ENCODE peak calls at places on chromosomes 4 and X, in seven cellular contexts. Y, F, S, I, K, Q and X are unnamed samples.

GRCh38 chr4:53113433-53114215 is 251.5 kb downstream of the RASL11B start:
- DNase-seq in S (peak; percentile 66), Y (no peak), K (no peak), F (no peak), Q (no peak), I (no peak), X (no peak)

GRCh38 chrX:119240356-119240755 is 4.3 kb downstream of the PGRMC1 start:
- DNase-seq in Q (peak; percentile 53), I (no peak), K (no peak), Y (no peak), S (peak; percentile 89), F (no peak), X (peak; percentile 84)

GRCh38 chr4:163332526-163333405 is at the start of gene NPY1R:
- DNase-seq in K (peak; percentile 36), Y (peak; percentile 62), Q (peak; percentile 82), F (peak; percentile 67), I (peak; percentile 73), S (peak; percentile 77), X (peak; percentile 78)

GRCh38 chrX:39953879-39954278 is 143.9 kb downstream of the BCOR start:
- DNase-seq in K (peak; percentile 8), I (no peak), F (peak; percentile 86), S (no peak), Q (peak; percentile 77), Y (peak; percentile 88), X (no peak)

GRCh38 chr4:123088521-123088920 is 166.1 kb upstream of the NUDT6 start:
- DNase-seq in F (no peak), Y (no peak), Q (no peak), I (no peak), K (no peak), S (no peak), X (no peak)

GRCh38 chrX:110133735-110134370 is 130.9 kb downstream of the TMEM164 start:
- DNase-seq in F (no peak), I (no peak), Y (no peak), S (no peak), Q (no peak), K (no peak), X (no peak)

GRCh38 chrX:80810365-80810978 is 795 bp upstream of the BRWD3 start:
- DNase-seq in Q (no peak), I (no peak), Y (no peak), S (peak; percentile 0), F (no peak), K (no peak), X (peak; percentile 2)

GRCh38 chr4:154982187-154983047 is 201.3 kb downstream of the RBM46 start:
- DNase-seq in Y (no peak), Q (peak; percentile 40), I (peak; percentile 73), S (peak; percentile 31), F (peak; percentile 62), K (peak; percentile 6), X (no peak)

GRCh38 chrX:47059142-47059874 is 18.9 kb upstream of the RGN start:
- DNase-seq in S (no peak), K (no peak), F (no peak), Q (no peak), Y (no peak), I (no peak), X (no peak)

GRCh38 chr4:151766691-151767090 is 5.9 kb upstream of the GATB start:
- DNase-seq in F (no peak), S (no peak), I (no peak), Y (no peak), K (no peak), Q (no peak), X (no peak)

GRCh38 chr4:68372588-68372987 is 22.7 kb upstream of the YTHDC1 start:
- DNase-seq in I (no peak), S (peak; percentile 53), Q (no peak), K (no peak), Y (no peak), F (no peak), X (peak; percentile 15)

GRCh38 chr4:147456706-147457105 is 24.2 kb upstream of the EDNRA start:
- DNase-seq in Q (no peak), S (no peak), F (no peak), K (no peak), I (no peak), Y (no peak), X (no peak)

GRCh38 chr4:147830987-147831386 is 99.1 kb downstream of the ARHGAP10 start:
- DNase-seq in Y (no peak), K (no peak), S (peak; percentile 62), Q (peak; percentile 68), F (no peak), I (no peak), X (peak; percentile 63)

GRCh38 chr4:48375651-48376291 is 34.4 kb downstream of the SLAIN2 start:
- DNase-seq in F (no peak), I (no peak), Y (peak; percentile 64), K (peak; percentile 74), S (peak; percentile 57), Q (peak; percentile 91), X (peak; percentile 79)

GRCh38 chr4:102759835-102760644 is 728 bp downstream of the MANBA start:
- DNase-seq in I (peak; percentile 7), S (peak; percentile 45), Q (peak; percentile 67), K (no peak), F (no peak), Y (no peak), X (peak; percentile 50)

GRCh38 chr4:144556636-144557035 is 89.3 kb upstream of the HHIP start:
- DNase-seq in Q (no peak), K (no peak), F (no peak), Y (no peak), S (no peak), I (no peak), X (no peak)

GRCh38 chr4:144562019-144562740 is 83.8 kb upstream of the HHIP start:
- DNase-seq in F (peak; percentile 42), I (peak; percentile 4), S (no peak), K (no peak), Q (no peak), Y (no peak), X (no peak)

DNA sequence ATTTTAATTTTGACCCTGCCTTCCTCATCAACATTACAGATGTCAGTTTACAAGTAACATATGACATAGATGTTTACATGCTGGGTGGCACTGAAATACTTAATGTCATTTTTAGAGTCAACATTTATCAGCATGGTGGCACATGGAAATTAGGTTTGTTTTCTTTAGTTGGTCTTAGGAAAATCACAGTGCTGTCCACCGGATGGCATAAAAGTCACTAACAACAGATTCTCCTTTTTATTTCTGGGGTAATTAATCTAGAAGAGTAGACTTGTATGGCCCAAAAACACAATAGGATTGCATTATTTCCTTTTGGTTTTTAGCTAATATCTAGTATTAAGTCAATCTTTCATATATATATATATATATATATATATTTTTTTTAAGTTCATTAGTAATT is 88.6 kb upstream of the HHIP start:
- DNase-seq in S (no peak), I (no peak), Y (no peak), K (no peak), Q (no peak), F (no peak), X (peak; percentile 21)
- TF ChIP-seq CTCF in S (no peak), I (no peak), Y (no peak), K (no peak), Q (no peak), F (no peak), X (peak; percentile 58)

DNA sequence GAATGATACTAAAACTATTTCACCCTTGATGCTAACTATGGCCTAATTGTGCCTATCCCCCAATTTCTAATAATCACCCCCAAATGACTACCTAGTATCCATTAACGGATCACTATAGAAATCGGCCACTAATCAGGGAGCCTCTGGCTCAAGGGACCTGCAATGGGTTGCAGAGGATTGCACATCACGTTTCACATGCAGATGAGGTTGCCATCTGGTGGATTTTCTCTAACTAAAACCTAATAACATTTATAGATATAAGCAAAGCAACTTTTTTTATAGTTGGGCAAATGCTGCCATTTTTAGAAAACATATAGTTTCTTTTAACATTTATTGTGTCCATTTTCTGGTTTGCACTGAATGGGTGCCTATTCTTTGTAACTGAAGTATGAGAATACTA is 28.3 kb upstream of the ALG13 start:
- DNase-seq in K (no peak), I (no peak), Y (no peak), S (no peak), F (no peak), Q (no peak), X (no peak)
- TF ChIP-seq CTCF in K (no peak), I (no peak), Y (no peak), S (no peak), F (no peak), Q (no peak), X (no peak)

DNA sequence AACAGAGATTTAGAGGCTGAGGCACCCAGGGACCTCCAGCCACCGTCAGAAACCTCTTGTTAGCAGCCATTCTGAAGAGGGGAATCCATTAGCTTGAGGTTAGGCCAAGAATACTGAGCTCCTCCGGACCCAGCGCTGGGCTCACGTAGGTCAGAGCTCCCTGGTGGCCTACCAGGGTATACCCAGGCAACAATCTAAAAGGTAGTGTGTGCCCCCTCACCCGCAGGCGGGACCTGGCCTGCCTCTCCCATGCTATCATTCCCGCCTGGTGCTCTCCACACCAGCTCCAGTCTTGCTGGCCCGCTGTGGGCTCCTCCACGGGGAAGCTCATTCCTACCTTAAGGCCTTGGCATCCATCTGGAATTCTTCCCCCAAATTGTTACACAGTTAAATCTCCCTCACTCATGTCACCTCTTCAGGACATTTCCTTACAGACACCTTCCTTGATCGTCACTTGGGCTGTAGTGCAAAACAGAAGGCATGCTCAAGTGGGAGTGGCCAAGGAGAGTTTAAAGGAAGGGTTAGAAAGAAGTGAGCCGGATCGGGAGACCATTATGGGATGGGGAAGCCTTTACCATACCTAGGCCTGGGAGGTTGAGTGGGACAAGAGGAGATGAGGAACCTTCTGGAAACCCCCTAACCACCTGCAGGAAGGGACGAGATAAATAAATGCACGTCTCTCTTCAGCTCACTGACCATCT is 102.5 kb downstream of the UCHL1 start:
- DNase-seq in S (no peak), Y (no peak), K (no peak), Q (no peak), I (peak; percentile 16), F (peak; percentile 67), X (no peak)
- TF ChIP-seq CTCF in S (no peak), Y (no peak), K (no peak), Q (peak; percentile 18), I (peak; percentile 21), F (peak; percentile 27), X (peak; percentile 53)

DNA sequence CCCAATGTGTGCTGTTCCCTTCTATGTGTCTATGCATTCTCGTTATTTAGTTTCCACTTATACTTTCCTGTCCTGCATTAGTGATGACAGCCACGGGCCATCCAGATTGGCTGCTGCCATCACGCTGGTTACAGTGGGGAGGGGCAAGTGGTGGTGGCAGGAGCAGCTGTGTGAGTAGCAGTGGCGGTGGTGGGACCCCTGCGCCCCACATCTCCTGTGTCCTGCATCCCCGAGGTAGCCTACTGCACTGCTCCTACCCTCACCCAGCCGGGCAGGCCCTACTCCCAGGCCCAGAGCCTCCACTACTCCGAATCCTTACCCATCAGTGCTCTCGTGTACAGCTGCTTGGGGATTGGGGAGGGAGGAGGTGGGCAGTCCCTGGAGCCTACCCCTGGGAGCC is 798.7 kb upstream of the AGA start:
- DNase-seq in I (no peak), K (no peak), Y (peak; percentile 29), F (no peak), Q (no peak), S (no peak), X (no peak)
- TF ChIP-seq CTCF in I (no peak), K (no peak), Y (no peak), F (no peak), Q (no peak), S (no peak), X (no peak)

GRCh38 chrX:112368371-112368770 is 285.8 kb upstream of the TRPC5 start:
- DNase-seq in Q (no peak), F (no peak), K (no peak), S (no peak), Y (no peak), I (peak; percentile 14), X (no peak)
- TF ChIP-seq CTCF in Q (peak; percentile 13), F (no peak), K (peak; percentile 37), S (peak; percentile 31), Y (no peak), I (peak; percentile 49), X (no peak)